ENCODE peak calls at places on chromosomes 13 and 19, in seven cellular contexts. C is heart left ventricle, A is body of pancreas, T is GM06990, G is tibial nerve, L is heart right ventricle, Y is CD14-positive monocyte. W is an unnamed sample.

GRCh38 chr19:16514383-16515019 is 18.3 kb downstream of the C19orf44 start:
- DNase-seq in C (no peak), G (no peak), A (no peak), L (no peak), T (no peak), Y (no peak), W (no peak)

GRCh38 chr13:99436686-99437416 is 64.4 kb upstream of the TM9SF2 start:
- DNase-seq in C (peak; percentile 86), Y (peak; percentile 92), T (peak; percentile 89), A (peak; percentile 86), L (peak; percentile 82), G (peak; percentile 88), W (peak; percentile 88)

GRCh38 chr19:43895727-43896126 is 39.4 kb downstream of the ZNF45 start:
- DNase-seq in T (no peak), A (no peak), G (no peak), Y (no peak), L (no peak), C (no peak), W (no peak)

GRCh38 chr13:50928609-50929274 is 19.2 kb downstream of the RNASEH2B start:
- DNase-seq in L (no peak), C (no peak), T (no peak), G (no peak), A (no peak), Y (no peak), W (no peak)

GRCh38 chr13:110872034-110872767 is 42.7 kb downstream of the ANKRD10 start:
- DNase-seq in G (no peak), C (no peak), T (no peak), Y (no peak), L (no peak), A (no peak), W (no peak)

GRCh38 chr19:4061178-4061682 is 5.5 kb downstream of the ZBTB7A start:
- DNase-seq in G (peak; percentile 79), L (peak; percentile 83), T (no peak), C (peak; percentile 86), A (peak; percentile 97), Y (peak; percentile 71), W (no peak)

GRCh38 chr13:56352356-56352755 is 788.4 kb upstream of the PRR20A start:
- DNase-seq in T (no peak), Y (no peak), A (no peak), C (no peak), L (no peak), G (no peak), W (no peak)

GRCh38 chr13:39968646-39969475 is 313.4 kb downstream of the COG6 start:
- DNase-seq in L (no peak), C (no peak), T (no peak), A (no peak), G (no peak), Y (no peak), W (no peak)

GRCh38 chr19:55598034-55598433 is 1.3 kb downstream of the FIZ1 start:
- DNase-seq in T (no peak), A (no peak), C (no peak), G (no peak), Y (no peak), L (no peak), W (no peak)

GRCh38 chr13:102033316-102033715 is 368.5 kb downstream of the FGF14 start:
- DNase-seq in Y (no peak), C (no peak), A (no peak), L (no peak), G (no peak), T (no peak), W (no peak)

GRCh38 chr13:101875717-101876393 is 423.4 kb downstream of the ITGBL1 start:
- DNase-seq in Y (no peak), A (no peak), C (no peak), L (no peak), G (peak; percentile 23), T (no peak), W (no peak)

GRCh38 chr19:33801411-33801810 is 4.7 kb downstream of the KCTD15 start:
- DNase-seq in Y (no peak), T (no peak), C (no peak), A (no peak), L (no peak), G (no peak), W (no peak)

GRCh38 chr13:33353210-33353609 is 67.7 kb upstream of the STARD13 start:
- DNase-seq in Y (peak; percentile 97), C (peak; percentile 65), A (peak; percentile 32), T (no peak), L (peak; percentile 36), G (peak; percentile 78), W (no peak)

GRCh38 chr13:25574437-25575426 is 203.0 kb downstream of the ATP8A2 start:
- DNase-seq in Y (no peak), C (peak; percentile 75), G (peak; percentile 94), A (peak; percentile 86), T (peak; percentile 26), L (peak; percentile 15), W (peak; percentile 82)
- TF ChIP-seq CTCF in Y (peak; percentile 65), C (peak; percentile 84), G (peak; percentile 82), A (peak; percentile 89), T (peak; percentile 88), L (peak; percentile 66), W (peak; percentile 95)

DNA sequence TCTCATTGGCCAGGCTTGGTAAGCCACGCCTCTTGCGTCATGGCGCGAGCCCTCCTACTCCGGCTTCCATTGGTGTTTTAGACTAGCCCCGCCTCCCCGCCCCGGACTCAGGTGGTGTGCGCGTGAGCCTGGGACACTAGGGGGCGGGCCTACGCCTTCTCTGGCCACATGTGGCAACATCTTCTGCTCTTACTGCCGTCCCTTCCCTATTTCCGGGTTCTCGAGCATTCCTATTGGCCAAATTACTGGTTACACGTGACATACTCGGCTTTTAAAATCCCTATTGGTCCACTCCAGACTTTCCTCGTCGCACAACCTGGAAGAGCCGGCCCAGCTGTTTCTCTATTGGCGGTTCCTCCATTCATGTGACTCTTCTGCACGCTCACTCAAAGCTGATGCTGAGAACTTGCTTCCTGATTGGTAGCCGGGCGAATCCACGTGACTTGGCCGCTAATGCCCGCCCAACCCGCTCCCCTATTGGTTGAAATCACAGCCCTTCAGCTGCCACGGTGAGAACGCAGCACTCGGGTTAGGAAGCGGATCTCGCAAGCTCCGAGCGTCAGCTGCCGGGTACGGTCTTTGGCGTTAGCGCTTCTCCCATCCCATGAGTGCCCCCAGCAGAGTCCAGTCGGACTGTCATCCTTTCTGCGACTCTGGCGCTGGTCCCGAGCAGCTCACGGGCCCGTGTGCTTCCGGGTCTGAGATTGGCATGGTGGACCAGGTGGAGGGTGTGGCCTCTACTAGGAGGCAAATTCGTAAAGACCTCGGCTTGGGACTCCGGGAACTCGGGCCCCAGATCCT is at the start of gene BLOC1S3:
- DNase-seq in Y (peak; percentile 100), C (peak; percentile 100), G (peak; percentile 100), T (peak; percentile 99), A (peak; percentile 100), L (peak; percentile 100), W (peak; percentile 99)
- TF ChIP-seq CTCF in Y (peak; percentile 25), C (peak; percentile 64), G (peak; percentile 68), T (peak; percentile 44), A (peak; percentile 29), L (peak; percentile 44), W (peak; percentile 68)

DNA sequence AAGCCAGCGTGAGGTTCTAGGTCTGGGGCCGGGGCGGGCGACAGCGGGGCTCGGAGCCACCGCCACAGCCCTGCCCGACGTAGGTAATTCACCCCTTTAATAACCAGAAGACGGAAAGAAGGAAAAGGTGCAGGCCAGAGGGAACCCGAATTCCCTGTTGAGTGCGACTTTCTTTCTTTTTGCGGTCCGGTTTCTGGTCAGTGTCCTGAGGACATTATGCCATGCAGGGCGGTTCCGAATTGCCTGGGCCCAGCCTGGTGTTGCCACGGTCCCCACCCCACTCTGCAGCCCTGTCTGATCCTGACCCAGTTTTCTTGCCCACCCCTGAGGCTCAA is 18.4 kb upstream of the TFDP1 start:
- DNase-seq in Y (no peak), G (no peak), L (no peak), T (no peak), C (no peak), A (no peak), W (peak; percentile 56)
- TF ChIP-seq CTCF in Y (no peak), G (no peak), L (no peak), T (no peak), C (no peak), A (no peak), W (no peak)

GRCh38 chr13:69585656-69586055 is 522.0 kb upstream of the ATXN8OS start:
- DNase-seq in T (no peak), Y (no peak), A (no peak), G (no peak), C (no peak), L (no peak), W (no peak)
- TF ChIP-seq CTCF in T (no peak), Y (no peak), A (no peak), G (no peak), C (no peak), L (no peak), W (peak; percentile 44)

DNA sequence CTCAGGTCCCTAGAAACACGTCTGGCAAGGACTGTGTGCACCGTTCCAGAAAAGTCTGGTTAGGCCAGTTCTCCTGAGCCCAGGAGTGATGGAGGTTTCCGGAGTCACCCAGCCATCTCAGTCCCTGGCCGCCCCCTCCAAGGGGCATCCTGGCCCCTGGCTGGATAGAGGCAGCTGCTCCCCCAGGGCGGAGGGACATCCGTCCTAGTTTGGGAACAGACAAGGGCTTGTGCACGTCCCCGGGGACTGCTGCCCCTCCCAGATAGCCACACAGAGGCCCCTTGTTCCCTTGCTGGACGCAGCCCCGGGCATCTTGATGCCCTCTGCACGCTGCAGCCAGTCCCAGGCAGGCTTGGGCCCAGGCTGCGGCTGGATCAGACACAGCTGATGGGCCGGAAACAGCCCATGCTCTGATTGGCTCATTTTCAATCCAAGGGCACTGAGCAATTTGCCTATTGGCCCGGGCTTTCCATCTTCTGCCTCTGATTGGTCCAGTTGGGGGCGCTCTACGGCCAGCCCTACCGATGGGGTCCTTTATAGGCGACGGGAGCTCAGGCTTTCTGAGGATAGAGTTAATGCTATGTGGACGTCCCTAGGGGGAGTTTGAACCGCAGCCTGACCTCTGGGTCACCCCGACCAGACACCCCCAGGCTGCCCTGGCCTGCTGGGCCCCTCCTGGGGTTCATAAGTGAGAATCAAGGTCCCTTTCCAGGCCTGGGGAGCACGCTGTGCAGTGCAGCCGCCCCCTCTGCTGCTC is 3.7 kb downstream of the S1PR2 start:
- DNase-seq in L (peak; percentile 53), G (peak; percentile 50), T (no peak), A (peak; percentile 14), Y (no peak), C (peak; percentile 66), W (no peak)
- TF ChIP-seq CTCF in L (no peak), G (peak; percentile 34), T (peak; percentile 20), A (no peak), Y (no peak), C (peak; percentile 15), W (peak; percentile 17)

DNA sequence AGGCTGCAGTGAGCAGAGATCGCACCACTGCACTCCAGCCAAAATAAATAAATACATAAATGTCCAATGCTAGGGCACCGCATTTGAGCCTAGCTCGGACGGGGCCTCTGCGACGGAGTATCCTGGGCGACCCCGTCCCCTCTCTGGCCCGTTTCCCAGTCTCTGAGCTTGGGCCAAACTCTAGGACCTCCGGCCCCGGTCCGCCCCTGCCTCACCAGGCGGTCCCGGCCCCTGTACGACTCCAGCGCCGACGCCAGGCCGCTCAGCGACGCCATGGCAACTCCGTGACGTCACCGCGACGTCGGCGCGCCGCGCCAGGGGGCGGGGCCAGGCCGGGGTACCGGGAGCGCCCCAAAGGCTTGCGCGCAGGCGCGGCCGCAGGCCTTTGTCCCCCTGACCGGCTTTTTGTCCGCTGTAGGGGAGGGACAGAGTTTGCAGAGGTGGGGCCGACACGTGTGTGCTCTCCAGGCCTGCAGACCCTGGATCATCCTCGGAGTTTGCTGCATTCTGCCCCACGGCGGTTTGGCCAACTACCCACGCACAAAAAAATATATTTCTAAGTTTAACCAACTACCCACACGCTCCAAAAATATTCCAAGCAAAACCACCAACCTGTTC is at the start of gene PEX11G:
- DNase-seq in T (peak; percentile 91), C (peak; percentile 93), L (peak; percentile 96), Y (peak; percentile 86), A (peak; percentile 94), G (peak; percentile 86), W (peak; percentile 97)
- TF ChIP-seq CTCF in T (no peak), C (no peak), L (no peak), Y (no peak), A (no peak), G (peak; percentile 41), W (no peak)

W was measured in type B pancreatic cell.